ENCODE peak calls at places on chromosomes 11 and 22, in four cellular contexts. S is prostate gland, Y is AG10803, R is RWPE2. Q is an unnamed sample.

GRCh38 chr11:76669901-76670474 is 559 bp downstream of the LRRC32 start:
- DNase-seq in Y (peak), S (no peak), R (peak), Q (no peak)

GRCh38 chr11:103222801-103223200 is 113.6 kb downstream of the DYNC2H1 start:
- DNase-seq in S (no peak), Y (no peak), R (no peak), Q (no peak)

GRCh38 chr11:132045116-132045515 is 674.7 kb downstream of the NTM start:
- DNase-seq in S (no peak), R (no peak), Y (no peak), Q (no peak)

GRCh38 chr11:27757953-27758352 is 57.7 kb upstream of the BDNF start:
- DNase-seq in Y (peak), R (no peak), S (no peak), Q (peak)

GRCh38 chr11:64232182-64233018 is 2.0 kb upstream of the VEGFB start:
- DNase-seq in R (no peak), S (no peak), Y (no peak), Q (no peak)

GRCh38 chr11:1604181-1604580 is 4.1 kb downstream of the KRTAP5-3 start:
- DNase-seq in R (no peak), Y (no peak), S (no peak), Q (no peak)

GRCh38 chr11:46920709-46921108 is 2.4 kb upstream of the LRP4 start:
- DNase-seq in S (no peak), Y (peak), R (peak), Q (peak)

GRCh38 chr11:116931206-116931953 is 94.0 kb upstream of the APOA1 start:
- DNase-seq in S (no peak), Y (peak), R (no peak), Q (peak)

GRCh38 chr11:106389096-106389495 is 311.6 kb downstream of the AASDHPPT start:
- DNase-seq in Y (peak), R (no peak), S (no peak), Q (no peak)

GRCh38 chr11:45930031-45930794 is 7.8 kb downstream of the LARGE2 start:
- DNase-seq in R (no peak), Y (no peak), S (no peak), Q (no peak)

GRCh38 chr11:74726547-74727182 is 4.6 kb downstream of the CHRDL2 start:
- DNase-seq in Y (peak), S (peak), R (no peak), Q (peak)

GRCh38 chr11:46674463-46675287 is 25.7 kb downstream of the ARHGAP1 start:
- DNase-seq in R (peak), Y (no peak), S (no peak), Q (no peak)

GRCh38 chr22:19984851-19985811 is 31.5 kb downstream of the ARVCF start:
- DNase-seq in R (no peak), Y (no peak), S (no peak), Q (no peak)

GRCh38 chr22:23065069-23065451 is 5.3 kb upstream of the GNAZ start:
- DNase-seq in R (peak), Y (no peak), S (no peak), Q (no peak)

GRCh38 chr11:27621440-27622161 is 78.7 kb downstream of the BDNF start:
- DNase-seq in S (no peak), R (no peak), Y (peak), Q (peak)

GRCh38 chr22:43035250-43035649 is 20.3 kb upstream of the PACSIN2 start:
- DNase-seq in S (no peak), R (no peak), Y (no peak), Q (no peak)

GRCh38 chr11:3904228-3904627 is 48.8 kb downstream of the STIM1 start:
- DNase-seq in S (no peak), Y (no peak), R (no peak), Q (peak)

GRCh38 chr11:117816151-117816741 is 8.3 kb downstream of the FXYD2 start:
- DNase-seq in Y (peak), R (no peak), S (no peak), Q (no peak)

GRCh38 chr11:2716376-2717095 is 16.7 kb upstream of the KCNQ1OT1 start:
- DNase-seq in S (no peak), Y (no peak), R (no peak), Q (no peak)

GRCh38 chr22:23305922-23306374 is 125.6 kb downstream of the BCR start:
- DNase-seq in S (peak), Y (peak), R (peak), Q (no peak)

GRCh38 chr11:118005224-118006152 is 19.3 kb downstream of the IL10RA start:
- DNase-seq in S (no peak), Y (no peak), R (no peak), Q (no peak)

GRCh38 chr11:61815790-61816735 is 740 bp downstream of the FADS1 start:
- DNase-seq in S (peak), Y (peak), R (peak), Q (peak)

GRCh38 chr11:95725169-95725568 is 64.4 kb downstream of the FAM76B start:
- DNase-seq in R (no peak), S (no peak), Y (no peak), Q (no peak)

GRCh38 chr11:85086511-85087284 is 540.4 kb downstream of the DLG2 start:
- DNase-seq in S (no peak), Y (peak), R (no peak), Q (no peak)

GRCh38 chr11:105935791-105936190 is 86.2 kb downstream of the MSANTD4 start:
- DNase-seq in S (peak), Y (no peak), R (peak), Q (peak)

GRCh38 chr22:25358421-25359170 is 139.2 kb downstream of the CRYBB2 start:
- DNase-seq in R (no peak), Y (no peak), S (no peak), Q (no peak)

GRCh38 chr22:40240671-40241070 is 62.9 kb downstream of the TNRC6B start:
- DNase-seq in Y (no peak), S (no peak), R (no peak), Q (peak)

GRCh38 chr11:1242289-1242688 is 19.4 kb downstream of the MUC5B start:
- DNase-seq in S (no peak), R (no peak), Y (no peak), Q (no peak)

GRCh38 chr11:14232652-14233051 is 126.3 kb downstream of the RRAS2 start:
- DNase-seq in S (no peak), R (no peak), Y (no peak), Q (no peak)

GRCh38 chr11:14228356-14228755 is 130.6 kb downstream of the RRAS2 start:
- DNase-seq in S (no peak), R (no peak), Y (no peak), Q (no peak)

GRCh38 chr11:14229472-14229871 is 129.5 kb downstream of the RRAS2 start:
- DNase-seq in R (no peak), Y (no peak), S (no peak), Q (no peak)

GRCh38 chr11:14234446-14234845 is 124.5 kb downstream of the RRAS2 start:
- DNase-seq in Y (no peak), R (no peak), S (no peak), Q (no peak)

DNA sequence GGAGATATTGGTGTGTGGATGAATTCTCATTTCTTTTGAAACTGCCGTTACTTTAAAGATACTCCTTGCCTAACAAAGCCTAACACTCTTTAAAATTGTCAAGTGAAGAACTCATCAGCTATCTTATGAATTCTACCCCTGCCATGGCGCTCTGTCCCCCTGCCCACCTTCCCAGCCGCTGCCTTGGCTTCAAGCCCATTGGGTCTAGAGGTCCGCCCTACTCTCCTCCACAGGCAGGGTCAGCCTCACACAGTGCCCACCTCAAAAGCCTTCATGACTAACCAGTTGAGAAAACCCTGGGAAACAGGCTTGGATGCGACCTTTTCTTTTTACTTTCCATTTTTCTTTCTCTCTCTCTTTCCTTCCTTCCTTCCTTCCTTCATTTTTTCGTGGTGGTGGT is 128.6 kb downstream of the RRAS2 start:
- DNase-seq in S (no peak), R (no peak), Y (no peak), Q (no peak)
- TF ChIP-seq CTCF in S (no peak), R (no peak), Y (no peak), Q (no peak)

GRCh38 chr11:119014209-119014924 is 3.8 kb downstream of the RPS25 start:
- DNase-seq in R (no peak), Y (no peak), S (no peak), Q (no peak)

GRCh38 chr11:119015054-119015611 is 3.0 kb downstream of the RPS25 start:
- DNase-seq in S (no peak), Y (no peak), R (no peak), Q (peak)

GRCh38 chr11:119016216-119017009 is 1.7 kb downstream of the RPS25 start:
- DNase-seq in S (no peak), Y (no peak), R (no peak), Q (no peak)

GRCh38 chr11:119019996-119020395 is 1.4 kb downstream of the TRAPPC4 start:
- DNase-seq in R (no peak), Y (no peak), S (no peak), Q (no peak)

DNA sequence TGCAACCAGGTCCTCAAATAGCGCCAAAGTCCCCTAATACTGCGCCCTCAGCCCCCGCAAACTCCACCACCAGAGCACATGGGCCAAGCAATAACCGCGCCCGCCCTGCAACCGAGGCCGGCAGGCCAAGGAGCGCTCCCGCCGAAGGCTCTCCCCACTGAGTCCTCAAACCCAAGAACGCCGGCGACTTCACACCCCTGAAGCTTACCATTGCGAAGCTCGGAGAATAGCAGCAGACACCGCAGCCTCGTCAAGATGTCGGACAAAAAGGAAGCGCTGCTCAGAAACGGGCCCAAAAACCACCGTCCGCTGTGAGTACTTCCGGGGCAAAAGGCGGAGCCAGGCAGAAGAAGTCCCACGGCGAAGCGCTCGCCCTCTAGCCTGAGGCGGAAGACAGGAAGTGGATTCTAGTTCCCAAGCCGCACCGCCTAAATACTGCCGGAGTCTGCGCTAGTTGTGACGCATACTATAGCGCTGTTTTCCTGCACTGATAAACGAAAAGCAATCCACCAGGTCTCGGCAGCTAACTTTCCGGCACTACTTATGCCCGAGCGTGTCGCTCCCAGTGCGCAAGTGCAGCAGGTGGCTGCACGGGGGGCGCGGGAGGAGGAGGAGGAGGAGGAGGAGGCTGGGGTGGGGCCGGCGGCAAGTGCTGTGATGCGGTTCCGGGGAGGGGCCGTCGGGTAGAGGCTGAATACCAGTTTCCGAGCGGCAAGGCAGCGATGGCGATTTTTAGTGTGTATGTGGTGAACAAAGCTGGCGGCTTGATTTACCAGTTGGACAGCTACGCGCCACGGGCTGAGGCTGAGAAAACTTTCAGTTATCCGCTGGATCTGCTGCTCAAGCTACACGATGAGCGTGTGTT is at the start of the genes RPS25 and TRAPPC4:
- DNase-seq in S (peak), Y (peak), R (peak), Q (peak)
- TF ChIP-seq CTCF in S (peak), Y (no peak), R (no peak), Q (no peak)

GRCh38 chr22:37564111-37564711 is 3.9 kb downstream of the CDC42EP1 start:
- DNase-seq in Y (no peak), S (no peak), R (no peak), Q (peak)
- TF ChIP-seq CTCF in Y (no peak), S (no peak), R (no peak), Q (no peak)

DNA sequence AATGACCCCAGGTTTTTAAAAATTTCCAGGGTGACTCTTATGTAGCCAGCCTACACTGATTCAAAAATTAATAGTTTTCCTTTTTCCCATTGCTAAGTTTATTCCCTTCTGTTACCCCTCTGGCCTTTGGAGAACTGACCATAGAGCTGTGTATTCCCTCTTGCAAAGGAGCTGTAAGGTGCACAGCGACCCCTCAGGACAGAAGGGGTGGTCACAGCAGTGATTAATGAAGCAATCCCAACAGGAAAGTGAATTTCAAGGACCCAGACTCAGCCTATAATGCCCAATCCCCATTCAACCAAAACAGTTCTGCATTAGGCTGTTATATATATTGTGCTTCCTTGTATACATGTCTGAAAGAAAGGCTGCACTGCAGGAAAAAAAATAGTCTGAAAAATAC is 147.1 kb downstream of the WT1 start:
- DNase-seq in Y (no peak), S (no peak), R (no peak), Q (no peak)
- TF ChIP-seq CTCF in Y (no peak), S (no peak), R (no peak), Q (no peak)

GRCh38 chr11:33830903-33831648 is 56.8 kb upstream of the FBXO3 start:
- DNase-seq in S (no peak), R (no peak), Y (no peak), Q (peak)

GRCh38 chr11:33829430-33830141 is 55.3 kb upstream of the FBXO3 start:
- DNase-seq in S (peak), R (no peak), Y (peak), Q (peak)

GRCh38 chr11:33832676-33833075 is 58.4 kb upstream of the FBXO3 start:
- DNase-seq in R (no peak), Y (no peak), S (no peak), Q (no peak)

GRCh38 chr11:33835143-33835878 is 56.6 kb downstream of the LMO2 start:
- DNase-seq in R (no peak), Y (peak), S (no peak), Q (peak)
- TF ChIP-seq CTCF in R (peak), Y (peak), S (peak), Q (peak)

GRCh38 chr11:33733978-33734377 is 2.2 kb downstream of the CD59 start:
- DNase-seq in Y (no peak), S (no peak), R (no peak), Q (peak)

GRCh38 chr11:33734441-33735165 is 1.6 kb downstream of the CD59 start:
- DNase-seq in Y (peak), S (no peak), R (no peak), Q (peak)

GRCh38 chr11:33735166-33735425 is 1.1 kb downstream of the CD59 start:
- DNase-seq in R (no peak), S (no peak), Y (no peak), Q (no peak)

GRCh38 chr11:33736148-33736809 is at the start of gene CD59:
- DNase-seq in Y (peak), R (peak), S (peak), Q (peak)

DNA sequence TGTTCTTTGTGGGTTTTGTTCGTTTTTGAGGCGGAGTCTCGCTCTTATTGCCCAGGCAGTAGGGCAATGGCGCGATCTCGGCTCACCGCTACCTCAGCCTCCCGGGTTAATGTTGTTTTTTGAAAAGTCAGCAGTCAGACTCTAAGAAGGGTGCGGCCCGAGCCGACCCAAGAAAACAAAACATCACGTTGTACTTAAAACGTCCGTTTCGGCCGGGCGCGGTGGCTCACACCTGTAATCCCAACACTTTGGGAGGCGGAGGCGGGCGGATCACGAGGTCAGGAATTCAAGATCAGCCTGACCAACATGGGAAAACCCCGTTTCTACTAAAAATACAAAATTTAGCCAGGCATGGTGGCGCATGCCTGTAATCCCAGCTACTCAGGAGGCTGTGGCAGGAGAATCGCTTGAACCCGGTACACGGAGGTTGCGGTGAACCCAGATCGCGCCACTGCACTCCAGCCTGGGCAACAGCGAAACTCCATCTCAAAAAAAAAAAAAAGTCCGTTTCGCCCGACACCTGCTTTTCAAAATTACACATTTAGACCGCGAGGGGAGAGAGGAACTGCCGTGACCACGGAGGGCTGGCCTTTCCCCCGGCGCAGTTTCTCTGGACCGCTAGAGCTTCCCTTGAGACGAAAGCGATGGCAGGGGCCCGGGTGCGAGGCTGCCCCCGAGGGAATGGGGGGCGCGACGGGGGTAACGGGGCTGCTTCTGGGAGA is 636 bp downstream of the CD59 start:
- DNase-seq in Y (peak), S (peak), R (no peak), Q (peak)
- TF ChIP-seq CTCF in Y (no peak), S (peak), R (no peak), Q (no peak)

GRCh38 chr11:8698379-8698851 is 15.8 kb downstream of the RPL27A start:
- DNase-seq in Y (no peak), R (no peak), S (no peak), Q (no peak)
- TF ChIP-seq CTCF in Y (no peak), R (no peak), S (no peak), Q (no peak)

DNA sequence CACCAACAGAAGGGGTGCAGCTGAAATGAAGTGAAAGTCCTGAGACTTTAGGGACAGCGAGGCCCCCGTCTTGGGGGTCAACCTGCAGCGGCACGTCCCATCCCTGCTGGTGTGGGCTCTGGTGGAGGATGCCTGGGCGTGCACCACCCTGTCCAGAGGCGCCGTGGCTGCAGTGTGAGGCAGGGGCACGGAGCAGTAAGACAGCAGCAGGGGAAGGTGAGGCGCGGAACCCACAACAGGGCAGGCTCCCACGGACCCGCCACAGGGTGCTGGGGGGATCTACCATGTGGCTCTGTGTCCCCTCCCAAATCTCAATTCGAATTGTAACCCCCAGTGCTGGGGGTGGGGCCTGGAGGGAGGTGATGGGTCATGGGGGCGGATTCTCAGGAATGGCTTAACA is 158.6 kb downstream of the SHANK2 start:
- DNase-seq in S (no peak), R (no peak), Y (no peak), Q (no peak)
- TF ChIP-seq CTCF in S (no peak), R (no peak), Y (no peak), Q (no peak)

GRCh38 chr11:100817620-100818019 is 130.5 kb downstream of the ARHGAP42 start:
- DNase-seq in R (no peak), S (no peak), Y (no peak), Q (no peak)
- TF ChIP-seq CTCF in R (no peak), S (no peak), Y (no peak), Q (no peak)

Q was measured in MCF 10A.